ENCODE peak calls at places on chromosome 1, in five cellular contexts. O is GM10248, U is stromal cell of bone marrow, J is ovary, E is T follicular helper cell. C is an unnamed sample.

GRCh38 chr1:209382701-209383100 is 200.8 kb upstream of the CAMK1G start:
- DNase-seq in O (no peak), U (no peak), J (no peak), E (no peak), C (no peak)

GRCh38 chr1:63747445-63747844 is 26.4 kb upstream of the ROR1 start:
- DNase-seq in O (no peak), U (no peak), J (no peak), E (no peak), C (no peak)

GRCh38 chr1:11653616-11654570 is at the start of gene FBXO2:
- DNase-seq in O (peak), U (no peak), J (no peak), E (no peak), C (no peak)

GRCh38 chr1:54384921-54385726 is 21.1 kb downstream of the SSBP3 start:
- DNase-seq in O (no peak), U (no peak), J (no peak), E (no peak), C (no peak)

GRCh38 chr1:119896303-119896702 is at the start of gene ADAM30:
- DNase-seq in O (no peak), U (no peak), J (no peak), E (no peak), C (no peak)

GRCh38 chr1:96388421-96389310 is 332.9 kb upstream of the PTBP2 start:
- DNase-seq in O (no peak), U (no peak), J (no peak), E (no peak), C (no peak)

GRCh38 chr1:63082754-63083153 is 239.6 kb upstream of the FOXD3 start:
- DNase-seq in O (no peak), U (no peak), J (no peak), E (no peak), C (no peak)

GRCh38 chr1:107145637-107146036 is 4.8 kb downstream of the NTNG1 start:
- DNase-seq in O (no peak), U (no peak), J (no peak), E (no peak), C (no peak)

GRCh38 chr1:145689922-145690321 is 17.2 kb downstream of the PDZK1 start:
- DNase-seq in O (no peak), U (no peak), J (no peak), E (no peak), C (no peak)

GRCh38 chr1:150549496-150550221 is 451 bp downstream of the ADAMTSL4 start:
- DNase-seq in O (no peak), U (no peak), J (peak), E (no peak), C (no peak)